ENCODE peak calls at places on chromosomes 7 and 10, in six cellular contexts. D is left lung, M is RPMI7951, S is cardiac fibroblast, Z is retinal pigment epithelial cell, I is occipital lobe. J is an unnamed sample.

GRCh38 chr10:13977861-13978843 is 352.6 kb downstream of the FRMD4A start:
- DNase-seq in D (no peak), M (peak), S (peak), I (no peak), Z (no peak), J (no peak)

GRCh38 chr7:100486753-100487446 is 3.2 kb downstream of the NYAP1 start:
- DNase-seq in I (no peak), Z (no peak), D (peak), M (peak), S (peak), J (no peak)

GRCh38 chr7:27247452-27248426 is 5.1 kb downstream of the EVX1 start:
- DNase-seq in D (no peak), I (no peak), S (no peak), M (no peak), Z (no peak), J (no peak)

GRCh38 chr7:19376591-19376990 is 231.4 kb upstream of the FERD3L start:
- DNase-seq in D (no peak), Z (no peak), M (peak), I (no peak), S (peak), J (no peak)

GRCh38 chr10:131009801-131010200 is 301.7 kb downstream of the TCERG1L start:
- DNase-seq in D (no peak), I (no peak), M (no peak), S (no peak), Z (no peak), J (no peak)

GRCh38 chr10:111560042-111560441 is 483.2 kb downstream of the ADRA2A start:
- DNase-seq in Z (no peak), M (no peak), D (no peak), I (no peak), S (no peak), J (no peak)

GRCh38 chr7:155438778-155439177 is 19.2 kb upstream of the EN2 start:
- DNase-seq in D (peak), S (no peak), M (no peak), Z (no peak), I (no peak), J (no peak)

GRCh38 chr7:148944935-148945934 is 61.1 kb upstream of the EZH2 start:
- DNase-seq in S (peak), Z (no peak), D (no peak), M (peak), I (no peak), J (no peak)

GRCh38 chr7:665751-666453 is 60.6 kb upstream of the DNAAF5 start:
- DNase-seq in D (no peak), I (peak), Z (no peak), M (no peak), S (peak), J (no peak)

J was measured in activated CD4-positive, alpha-beta memory T cell treated with anti-CD3 and anti-CD28 coated beads, Interleukin-2, amount 10 ng/mL, durations not matched to agents 7 days and 5 days.